ENCODE peak calls at places on chromosomes 3 and 15, in five cellular contexts. N, B, X, H and G are unnamed samples.

GRCh38 chr3:185393055-185393454 is 30.1 kb downstream of the MAP3K13 start:
- DNase-seq in N (no peak), B (no peak), X (no peak), H (no peak), G (no peak)

GRCh38 chr3:111068574-111068973 is 3.0 kb upstream of the NECTIN3 start:
- DNase-seq in N (no peak), B (no peak), X (no peak), H (no peak), G (no peak)

GRCh38 chr3:97857401-97857800 is 35.6 kb downstream of the CRYBG3 start:
- DNase-seq in N (no peak), B (no peak), X (no peak), H (no peak), G (no peak)

GRCh38 chr3:180744226-180744625 is 64.9 kb upstream of the CCDC39 start:
- DNase-seq in N (no peak), B (no peak), X (no peak), H (no peak), G (no peak)

GRCh38 chr3:71172951-71173350 is 410.6 kb downstream of the FOXP1 start:
- DNase-seq in N (no peak), B (no peak), X (peak; percentile 87), H (no peak), G (no peak)

GRCh38 chr3:40847571-40847992 is 322.8 kb downstream of the ZNF621 start:
- DNase-seq in N (no peak), B (no peak), X (no peak), H (peak; percentile 38), G (peak; percentile 28)

GRCh38 chr3:71987828-71988227 is 202.9 kb upstream of the PROK2 start:
- DNase-seq in N (no peak), B (no peak), X (no peak), H (no peak), G (no peak)

GRCh38 chr3:194296832-194297666 is 54.1 kb downstream of the CPN2 start:
- DNase-seq in N (no peak), B (no peak), X (no peak), H (no peak), G (no peak)

GRCh38 chr3:151581046-151581445 is 120.2 kb upstream of the IGSF10 start:
- DNase-seq in N (no peak), B (no peak), X (no peak), H (no peak), G (no peak)

GRCh38 chr3:58532794-58533220 is 4.2 kb downstream of the ACOX2 start:
- DNase-seq in N (peak; percentile 60), B (peak; percentile 61), X (peak; percentile 89), H (peak; percentile 65), G (peak; percentile 65)

GRCh38 chr3:126620743-126621142 is 34.2 kb downstream of the TXNRD3 start:
- DNase-seq in N (no peak), B (no peak), X (peak; percentile 21), H (no peak), G (no peak)

GRCh38 chr15:45670061-45670460 is 35.2 kb downstream of the SQOR start:
- DNase-seq in N (no peak), B (no peak), X (peak; percentile 56), H (no peak), G (no peak)

GRCh38 chr15:51335087-51335486 is 3.3 kb downstream of the CYP19A1 start:
- DNase-seq in N (no peak), B (no peak), X (no peak), H (no peak), G (no peak)

GRCh38 chr15:48696627-48697312 is 51.3 kb upstream of the FBN1 start:
- DNase-seq in N (no peak), B (no peak), X (peak; percentile 67), H (no peak), G (no peak)

GRCh38 chr3:186519021-186519658 is 25.0 kb downstream of the CRYGS start:
- DNase-seq in N (peak; percentile 62), B (peak; percentile 40), X (no peak), H (no peak), G (no peak)

GRCh38 chr3:138118863-138119766 is 3.7 kb upstream of the DZIP1L start:
- DNase-seq in N (no peak), B (peak; percentile 27), X (peak; percentile 86), H (peak; percentile 69), G (peak; percentile 74)

GRCh38 chr3:21779909-21780308 is 28.9 kb upstream of the ZNF385D start:
- DNase-seq in N (no peak), B (no peak), X (peak; percentile 43), H (no peak), G (no peak)

GRCh38 chr15:40358492-40359353 is 704 bp downstream of the DISP2 start:
- DNase-seq in N (no peak), B (no peak), X (no peak), H (no peak), G (no peak)

GRCh38 chr3:8318002-8318649 is 183.5 kb upstream of the LMCD1 start:
- DNase-seq in N (no peak), B (no peak), X (peak; percentile 92), H (no peak), G (no peak)

GRCh38 chr3:160400631-160401150 is 1.2 kb downstream of the SMC4 start:
- DNase-seq in N (peak; percentile 6), B (no peak), X (peak; percentile 46), H (peak; percentile 23), G (no peak)

GRCh38 chr3:74590620-74591262 is 23.7 kb downstream of the CNTN3 start:
- DNase-seq in N (no peak), B (no peak), X (peak; percentile 24), H (no peak), G (no peak)

GRCh38 chr3:49568965-49569364 is 14.7 kb downstream of the BSN start:
- DNase-seq in N (no peak), B (no peak), X (no peak), H (no peak), G (no peak)

GRCh38 chr3:120559228-120560061 is 36.7 kb upstream of the NDUFB4 start:
- DNase-seq in N (no peak), B (no peak), X (peak; percentile 89), H (peak; percentile 49), G (peak; percentile 63)

GRCh38 chr15:42137461-42138261 is 18.8 kb downstream of the PLA2G4F start:
- DNase-seq in N (no peak), B (no peak), X (peak; percentile 70), H (no peak), G (no peak)

GRCh38 chr3:107644631-107645030 is 121.9 kb downstream of the BBX start:
- DNase-seq in N (no peak), B (no peak), X (peak; percentile 56), H (no peak), G (no peak)

GRCh38 chr3:6124875-6125274 is 736.0 kb upstream of the GRM7 start:
- DNase-seq in N (no peak), B (no peak), X (no peak), H (no peak), G (no peak)

GRCh38 chr3:120092444-120092843 is 1.8 kb downstream of the GSK3B start:
- DNase-seq in N (no peak), B (no peak), X (no peak), H (no peak), G (no peak)

GRCh38 chr15:77673801-77674317 is 41.1 kb upstream of the LINGO1 start:
- DNase-seq in N (no peak), B (no peak), X (no peak), H (no peak), G (no peak)